ENCODE peak calls at places on chromosome 10, in seven cellular contexts. I, S, W, E, N, J and Q are unnamed samples.
A peak's percentile ranks its signal among the peaks of the same experiment; 100 is the strongest.

GRCh38 chr10:57699944-57700343 is 567.8 kb downstream of the IPMK start:
- DNase-seq in I (no peak), S (no peak), W (no peak), E (peak; percentile 65), N (no peak), J (no peak), Q (no peak)

GRCh38 chr10:58318346-58318745 is 16.5 kb upstream of the UBE2D1 start:
- DNase-seq in I (no peak), S (no peak), W (no peak), E (no peak), N (no peak), J (no peak), Q (no peak)

GRCh38 chr10:111967547-111967946 is 216.0 kb downstream of the GPAM start:
- DNase-seq in I (no peak), S (no peak), W (no peak), E (no peak), N (no peak), J (no peak), Q (no peak)

GRCh38 chr10:119449760-119450461 is 92.6 kb downstream of the RGS10 start:
- DNase-seq in I (peak; percentile 92), S (no peak), W (no peak), E (no peak), N (no peak), J (no peak), Q (peak; percentile 73)

GRCh38 chr10:78212134-78212785 is 178.6 kb downstream of the RPS24 start:
- DNase-seq in I (peak; percentile 14), S (peak; percentile 21), W (no peak), E (no peak), N (no peak), J (peak; percentile 14), Q (no peak)

GRCh38 chr10:97109562-97109961 is 76.2 kb downstream of the SLIT1 start:
- DNase-seq in I (no peak), S (no peak), W (no peak), E (no peak), N (no peak), J (peak; percentile 61), Q (no peak)

GRCh38 chr10:52450743-52451142 is 136.7 kb downstream of the DKK1 start:
- DNase-seq in I (no peak), S (no peak), W (no peak), E (no peak), N (no peak), J (no peak), Q (no peak)

GRCh38 chr10:122286872-122287271 is 15.8 kb downstream of the BTBD16 start:
- DNase-seq in I (peak; percentile 78), S (peak; percentile 8), W (peak; percentile 34), E (no peak), N (no peak), J (no peak), Q (peak; percentile 68)

GRCh38 chr10:48523212-48523819 is 81.6 kb downstream of the ARHGAP22 start:
- DNase-seq in I (no peak), S (no peak), W (peak; percentile 60), E (peak; percentile 34), N (no peak), J (no peak), Q (peak; percentile 61)

GRCh38 chr10:49187950-49188761 is at the start of gene TMEM273:
- DNase-seq in I (no peak), S (no peak), W (no peak), E (no peak), N (no peak), J (no peak), Q (peak; percentile 11)

GRCh38 chr10:101223274-101224059 is 5.8 kb downstream of the LBX1 start:
- DNase-seq in I (no peak), S (no peak), W (no peak), E (no peak), N (no peak), J (no peak), Q (no peak)

GRCh38 chr10:113292086-113292485 is 260.8 kb upstream of the HABP2 start:
- DNase-seq in I (no peak), S (no peak), W (no peak), E (no peak), N (no peak), J (no peak), Q (no peak)

GRCh38 chr10:94125856-94126255 is 132.1 kb downstream of the PLCE1 start:
- DNase-seq in I (no peak), S (no peak), W (no peak), E (no peak), N (no peak), J (no peak), Q (peak; percentile 42)

GRCh38 chr10:69815099-69815498 is 13.4 kb downstream of the COL13A1 start:
- DNase-seq in I (no peak), S (no peak), W (no peak), E (no peak), N (no peak), J (no peak), Q (no peak)

GRCh38 chr10:61284222-61284890 is 168.8 kb downstream of the TMEM26 start:
- DNase-seq in I (peak; percentile 63), S (no peak), W (no peak), E (peak; percentile 16), N (no peak), J (no peak), Q (peak; percentile 80)

GRCh38 chr10:131519723-131520122 is 208.2 kb upstream of the TCERG1L start:
- DNase-seq in I (no peak), S (no peak), W (no peak), E (no peak), N (no peak), J (no peak), Q (no peak)

GRCh38 chr10:34078798-34079470 is 736.2 kb downstream of the PARD3 start:
- DNase-seq in I (no peak), S (no peak), W (no peak), E (no peak), N (no peak), J (no peak), Q (no peak)

GRCh38 chr10:59336632-59337031 is 25.7 kb downstream of the FAM13C start:
- DNase-seq in I (no peak), S (no peak), W (no peak), E (no peak), N (no peak), J (no peak), Q (no peak)